ENCODE peak calls at places on chromosomes 16 and 17, in nine cellular contexts. S is iPS DF 6.9; A is CD4-positive, CD25-positive, alpha-beta regulatory T cell; G is dorsolateral prefrontal cortex; E is CD8-positive, alpha-beta T cell; R is GM23248; Z is small intestine; W is IMR-90; X is stomach. H is an unnamed sample.

GRCh38 chr17:49959183-49959935 is 9.6 kb upstream of the DLX4 start:
- DNase-seq in S (no peak), A (no peak), G (no peak), E (no peak), R (peak; percentile 42), Z (no peak), W (peak; percentile 4), X (no peak), H (peak; percentile 71)

GRCh38 chr16:56960681-56961281 is 969 bp upstream of the CETP start:
- DNase-seq in S (no peak), A (no peak), G (no peak), E (no peak), R (no peak), Z (no peak), W (peak; percentile 51), X (no peak), H (no peak)

GRCh38 chr17:28547623-28548416 is 4.6 kb downstream of the UNC119 start:
- DNase-seq in S (peak; percentile 77), A (peak; percentile 33), G (peak; percentile 50), E (peak; percentile 18), R (peak; percentile 76), Z (peak; percentile 79), W (peak; percentile 50), X (peak; percentile 83), H (peak; percentile 47)

GRCh38 chr16:26668026-26668425 is 398.7 kb upstream of the C16orf82 start:
- DNase-seq in S (no peak), A (no peak), G (no peak), E (no peak), R (no peak), Z (no peak), W (no peak), X (no peak), H (no peak)

GRCh38 chr16:24123275-24123674 is 132.9 kb upstream of the CACNG3 start:
- DNase-seq in S (no peak), A (no peak), G (no peak), E (no peak), R (no peak), Z (no peak), W (no peak), X (no peak), H (no peak)

GRCh38 chr17:28476076-28476475 is 2.6 kb downstream of the SLC13A2 start:
- DNase-seq in S (no peak), A (no peak), G (no peak), E (no peak), R (no peak), Z (no peak), W (no peak), X (no peak), H (no peak)

GRCh38 chr16:19755268-19755667 is 37.2 kb downstream of the IQCK start:
- DNase-seq in S (no peak), A (no peak), G (no peak), E (no peak), R (no peak), Z (no peak), W (no peak), X (no peak), H (no peak)

GRCh38 chr16:3997231-3997841 is 116.8 kb upstream of the CREBBP start:
- DNase-seq in S (no peak), A (no peak), G (no peak), E (no peak), R (no peak), Z (no peak), W (no peak), X (no peak), H (no peak)

GRCh38 chr17:69236464-69236863 is 7.8 kb upstream of the ABCA10 start:
- DNase-seq in S (no peak), A (no peak), G (no peak), E (no peak), R (no peak), Z (no peak), W (no peak), X (no peak), H (no peak)

GRCh38 chr17:29835438-29836351 is 94.3 kb downstream of the SSH2 start:
- DNase-seq in S (no peak), A (no peak), G (no peak), E (no peak), R (peak; percentile 67), Z (peak; percentile 55), W (peak; percentile 73), X (peak; percentile 54), H (no peak)

GRCh38 chr16:78045865-78046581 is 23.7 kb downstream of the CLEC3A start:
- DNase-seq in S (peak; percentile 64), A (no peak), G (no peak), E (no peak), R (peak; percentile 71), Z (peak; percentile 25), W (peak; percentile 54), X (peak; percentile 70), H (no peak)

GRCh38 chr16:4113358-4114256 is 2.6 kb downstream of the ADCY9 start:
- DNase-seq in S (no peak), A (no peak), G (no peak), E (no peak), R (peak; percentile 32), Z (no peak), W (no peak), X (no peak), H (no peak)

GRCh38 chr16:85996843-85997242 is 97.9 kb downstream of the IRF8 start:
- DNase-seq in S (no peak), A (no peak), G (no peak), E (no peak), R (no peak), Z (no peak), W (no peak), X (no peak), H (no peak)

GRCh38 chr17:39486242-39486641 is 25.0 kb downstream of the CDK12 start:
- DNase-seq in S (no peak), A (no peak), G (no peak), E (no peak), R (peak; percentile 85), Z (no peak), W (peak; percentile 77), X (peak; percentile 8), H (no peak)

GRCh38 chr16:1610841-1611653 is 825 bp downstream of the IFT140 start:
- DNase-seq in S (no peak), A (peak; percentile 11), G (peak; percentile 36), E (no peak), R (peak; percentile 42), Z (no peak), W (no peak), X (no peak), H (no peak)

GRCh38 chr16:58413359-58413758 is 21.1 kb downstream of the GINS3 start:
- DNase-seq in S (no peak), A (no peak), G (no peak), E (no peak), R (no peak), Z (no peak), W (no peak), X (no peak), H (no peak)

GRCh38 chr16:29111421-29111820 is 126.6 kb downstream of the LAT start:
- DNase-seq in S (no peak), A (no peak), G (no peak), E (no peak), R (no peak), Z (no peak), W (no peak), X (no peak), H (no peak)

GRCh38 chr16:29116980-29117379 is 132.1 kb downstream of the LAT start:
- DNase-seq in S (no peak), A (no peak), G (no peak), E (no peak), R (no peak), Z (no peak), W (no peak), X (no peak), H (no peak)

GRCh38 chr16:29117631-29118030 is 132.8 kb downstream of the LAT start:
- DNase-seq in S (no peak), A (no peak), G (no peak), E (no peak), R (no peak), Z (no peak), W (no peak), X (no peak), H (no peak)

GRCh38 chr16:29114476-29115012 is 129.7 kb downstream of the LAT start:
- DNase-seq in S (no peak), A (no peak), G (no peak), E (no peak), R (no peak), Z (peak; percentile 10), W (no peak), X (no peak), H (no peak)
- H3K27ac ChIP-seq in S (no peak overlapping the region), A (peak overlapping the region; percentile 10), G (no peak overlapping the region), E (no peak overlapping the region), R (no peak overlapping the region), Z (no peak overlapping the region), W (peak overlapping the region; percentile 85), X (no peak overlapping the region), H (no peak overlapping the region)

GRCh38 chr17:51258756-51259573 is 884 bp downstream of the MBTD1 start:
- DNase-seq in S (no peak), A (peak; percentile 8), G (no peak), E (no peak), R (peak; percentile 53), Z (peak; percentile 16), W (no peak), X (no peak), H (peak; percentile 14)
- H3K27ac ChIP-seq in S (no peak overlapping the region), A (peak overlapping the region; percentile 97), G (peak overlapping the region; percentile 99), E (peak overlapping the region; percentile 97), R (peak overlapping the region; percentile 98), Z (no peak overlapping the region), W (peak overlapping the region; percentile 35), X (peak overlapping the region; percentile 99), H (no peak overlapping the region)

GRCh38 chr16:54511181-54511731 is 224.7 kb upstream of the IRX3 start:
- DNase-seq in S (no peak), A (no peak), G (no peak), E (no peak), R (peak; percentile 69), Z (no peak), W (no peak), X (no peak), H (no peak)

GRCh38 chr16:54510619-54511018 is 224.0 kb upstream of the IRX3 start:
- DNase-seq in S (no peak), A (no peak), G (no peak), E (no peak), R (no peak), Z (no peak), W (no peak), X (no peak), H (no peak)

GRCh38 chr16:54507091-54507490 is 220.5 kb upstream of the IRX3 start:
- DNase-seq in S (no peak), A (no peak), G (no peak), E (no peak), R (no peak), Z (no peak), W (no peak), X (no peak), H (no peak)

GRCh38 chr16:54506691-54507090 is 220.1 kb upstream of the IRX3 start:
- DNase-seq in S (no peak), A (no peak), G (no peak), E (no peak), R (no peak), Z (no peak), W (no peak), X (no peak), H (no peak)

GRCh38 chr16:54509406-54509931 is 222.9 kb upstream of the IRX3 start:
- DNase-seq in S (no peak), A (no peak), G (no peak), E (no peak), R (no peak), Z (no peak), W (no peak), X (no peak), H (no peak)
- H3K27ac ChIP-seq in S (no peak overlapping the region), A (no peak overlapping the region), G (no peak overlapping the region), E (no peak overlapping the region), R (no peak overlapping the region), Z (no peak overlapping the region), W (no peak overlapping the region), X (no peak overlapping the region), H (no peak overlapping the region)

GRCh38 chr16:87034317-87034716 is 282.9 kb downstream of the C16orf95 start:
- DNase-seq in S (no peak), A (no peak), G (no peak), E (no peak), R (no peak), Z (no peak), W (no peak), X (no peak), H (no peak)
- H3K27ac ChIP-seq in S (no peak overlapping the region), A (no peak overlapping the region), G (no peak overlapping the region), E (no peak overlapping the region), R (no peak overlapping the region), Z (no peak overlapping the region), W (no peak overlapping the region), X (no peak overlapping the region), H (no peak overlapping the region)